ENCODE peak calls at places on chromosomes 1 and 21, in seven cellular contexts. One of them, this sample, is unnamed.

GRCh38 chr1:234941711-234942320 is 186.8 kb downstream of the TOMM20 start:
- DNase-seq in neural progenitor cell: no peak
- DNase-seq in mesendoderm: no peak
- DNase-seq in HAP-1: no peak
- DNase-seq in PC-3: no peak
- DNase-seq in sigmoid colon: no peak
- DNase-seq in WERI-Rb-1: no peak
- DNase-seq in this sample: no peak

GRCh38 chr1:95002657-95003432 is 69.9 kb downstream of the ALG14 start:
- DNase-seq in neural progenitor cell: no peak
- DNase-seq in mesendoderm: peak; percentile 71
- DNase-seq in HAP-1: peak; percentile 77
- DNase-seq in PC-3: no peak
- DNase-seq in sigmoid colon: no peak
- DNase-seq in WERI-Rb-1: no peak
- DNase-seq in this sample: no peak

GRCh38 chr1:186220101-186220500 is 155.0 kb downstream of the TPR start:
- DNase-seq in neural progenitor cell: no peak
- DNase-seq in mesendoderm: no peak
- DNase-seq in HAP-1: no peak
- DNase-seq in PC-3: no peak
- DNase-seq in sigmoid colon: no peak
- DNase-seq in WERI-Rb-1: no peak
- DNase-seq in this sample: no peak

GRCh38 chr1:9717193-9718005 is 65.9 kb downstream of the PIK3CD start:
- DNase-seq in neural progenitor cell: no peak
- DNase-seq in mesendoderm: peak; percentile 86
- DNase-seq in HAP-1: no peak
- DNase-seq in PC-3: no peak
- DNase-seq in sigmoid colon: peak; percentile 83
- DNase-seq in WERI-Rb-1: no peak
- DNase-seq in this sample: no peak

GRCh38 chr1:57163332-57163731 is 197.5 kb upstream of the C8B start:
- DNase-seq in neural progenitor cell: no peak
- DNase-seq in mesendoderm: no peak
- DNase-seq in HAP-1: no peak
- DNase-seq in PC-3: no peak
- DNase-seq in sigmoid colon: no peak
- DNase-seq in WERI-Rb-1: no peak
- DNase-seq in this sample: no peak

GRCh38 chr1:36572906-36573305 is 90.2 kb upstream of the CSF3R start:
- DNase-seq in neural progenitor cell: no peak
- DNase-seq in mesendoderm: no peak
- DNase-seq in HAP-1: no peak
- DNase-seq in PC-3: no peak
- DNase-seq in sigmoid colon: no peak
- DNase-seq in WERI-Rb-1: peak; percentile 86
- DNase-seq in this sample: no peak

GRCh38 chr1:113657556-113658063 is 101.7 kb downstream of the PHTF1 start:
- DNase-seq in neural progenitor cell: no peak
- DNase-seq in mesendoderm: no peak
- DNase-seq in HAP-1: no peak
- DNase-seq in PC-3: no peak
- DNase-seq in sigmoid colon: no peak
- DNase-seq in WERI-Rb-1: no peak
- DNase-seq in this sample: no peak

GRCh38 chr1:9877962-9878361 is 32.1 kb downstream of the CTNNBIP1 start:
- DNase-seq in neural progenitor cell: no peak
- DNase-seq in mesendoderm: no peak
- DNase-seq in HAP-1: no peak
- DNase-seq in PC-3: peak; percentile 95
- DNase-seq in sigmoid colon: no peak
- DNase-seq in WERI-Rb-1: no peak
- DNase-seq in this sample: no peak

GRCh38 chr1:67850611-67851075 is 17.4 kb upstream of the GNG12 start:
- DNase-seq in neural progenitor cell: no peak
- DNase-seq in mesendoderm: no peak
- DNase-seq in HAP-1: no peak
- DNase-seq in PC-3: peak; percentile 98
- DNase-seq in sigmoid colon: peak; percentile 87
- DNase-seq in WERI-Rb-1: no peak
- DNase-seq in this sample: no peak

GRCh38 chr1:5660141-5660935 is 331.9 kb downstream of the NPHP4 start:
- DNase-seq in neural progenitor cell: no peak
- DNase-seq in mesendoderm: no peak
- DNase-seq in HAP-1: no peak
- DNase-seq in PC-3: no peak
- DNase-seq in sigmoid colon: peak; percentile 37
- DNase-seq in WERI-Rb-1: no peak
- DNase-seq in this sample: no peak

GRCh38 chr1:77283701-77284425 is 2.0 kb downstream of the AK5 start:
- DNase-seq in neural progenitor cell: no peak
- DNase-seq in mesendoderm: no peak
- DNase-seq in HAP-1: no peak
- DNase-seq in PC-3: no peak
- DNase-seq in sigmoid colon: no peak
- DNase-seq in WERI-Rb-1: no peak
- DNase-seq in this sample: no peak

GRCh38 chr1:4219826-4220225 is 319.8 kb upstream of the C1orf174 start:
- DNase-seq in neural progenitor cell: no peak
- DNase-seq in mesendoderm: no peak
- DNase-seq in HAP-1: no peak
- DNase-seq in PC-3: no peak
- DNase-seq in sigmoid colon: no peak
- DNase-seq in WERI-Rb-1: no peak
- DNase-seq in this sample: no peak

GRCh38 chr1:113809651-113810602 is 2.3 kb downstream of the RSBN1 start:
- DNase-seq in neural progenitor cell: no peak
- DNase-seq in mesendoderm: no peak
- DNase-seq in HAP-1: peak; percentile 36
- DNase-seq in PC-3: peak; percentile 60
- DNase-seq in sigmoid colon: no peak
- DNase-seq in WERI-Rb-1: no peak
- DNase-seq in this sample: no peak

GRCh38 chr1:212070720-212071302 is 35.3 kb downstream of the DTL start:
- DNase-seq in neural progenitor cell: peak; percentile 43
- DNase-seq in mesendoderm: peak; percentile 40
- DNase-seq in HAP-1: no peak
- DNase-seq in PC-3: peak; percentile 76
- DNase-seq in sigmoid colon: no peak
- DNase-seq in WERI-Rb-1: no peak
- DNase-seq in this sample: no peak

GRCh38 chr1:38046333-38046883 is at the start of gene POU3F1:
- DNase-seq in neural progenitor cell: peak; percentile 97
- DNase-seq in mesendoderm: no peak
- DNase-seq in HAP-1: no peak
- DNase-seq in PC-3: no peak
- DNase-seq in sigmoid colon: no peak
- DNase-seq in WERI-Rb-1: no peak
- DNase-seq in this sample: no peak

GRCh38 chr1:38047603-38048146 is 1.1 kb upstream of the POU3F1 start:
- DNase-seq in neural progenitor cell: peak; percentile 85
- DNase-seq in mesendoderm: peak; percentile 76
- DNase-seq in HAP-1: no peak
- DNase-seq in PC-3: peak; percentile 26
- DNase-seq in sigmoid colon: no peak
- DNase-seq in WERI-Rb-1: no peak
- DNase-seq in this sample: no peak

GRCh38 chr1:38045431-38046332 is 911 bp downstream of the POU3F1 start:
- DNase-seq in neural progenitor cell: peak; percentile 71
- DNase-seq in mesendoderm: peak; percentile 70
- DNase-seq in HAP-1: no peak
- DNase-seq in PC-3: no peak
- DNase-seq in sigmoid colon: no peak
- DNase-seq in WERI-Rb-1: peak; percentile 49
- DNase-seq in this sample: no peak

GRCh38 chr1:38044224-38045215 is 2.1 kb downstream of the POU3F1 start:
- DNase-seq in neural progenitor cell: no peak
- DNase-seq in mesendoderm: no peak
- DNase-seq in HAP-1: no peak
- DNase-seq in PC-3: no peak
- DNase-seq in sigmoid colon: no peak
- DNase-seq in WERI-Rb-1: no peak
- DNase-seq in this sample: no peak

DNA sequence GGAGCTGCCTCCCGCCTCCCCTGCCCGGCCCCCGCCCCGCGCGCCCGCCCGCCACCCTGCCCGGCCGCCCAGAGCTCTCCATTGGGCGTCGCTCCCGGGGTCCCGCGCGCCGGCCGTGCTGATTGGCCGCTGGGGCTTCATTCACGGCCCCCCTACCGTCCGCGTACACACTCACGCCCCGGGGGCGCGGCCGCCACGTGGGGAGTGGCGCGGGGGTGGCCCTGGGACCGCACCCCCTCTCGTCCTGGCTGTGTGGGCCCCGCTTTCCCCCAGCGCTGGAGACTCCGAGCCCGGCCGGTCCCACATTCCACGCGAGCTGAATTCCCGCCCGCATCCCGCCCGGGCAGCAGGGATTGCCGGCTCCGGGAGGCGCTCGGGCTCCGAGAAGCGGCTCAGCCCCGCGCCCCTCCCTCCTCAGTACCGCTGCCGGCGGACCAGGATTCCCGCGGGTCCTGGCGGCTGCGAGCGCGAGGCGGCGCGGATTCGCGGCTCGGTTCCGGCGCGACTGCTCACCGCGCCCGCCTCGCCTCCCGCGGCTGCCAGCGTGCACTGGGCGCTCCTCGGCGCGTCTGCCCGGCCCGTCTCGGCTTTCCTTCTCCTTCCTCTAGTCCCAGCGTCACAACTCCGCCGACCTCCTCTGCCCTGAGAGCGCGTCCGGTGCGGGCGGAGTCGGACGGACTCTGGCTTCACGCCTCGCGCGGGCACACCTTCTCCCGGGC is 450 bp upstream of the POU3F1 start:
- DNase-seq in neural progenitor cell: peak; percentile 91
- DNase-seq in mesendoderm: peak; percentile 80
- DNase-seq in HAP-1: peak; percentile 76
- DNase-seq in PC-3: peak; percentile 58
- DNase-seq in sigmoid colon: peak; percentile 91
- DNase-seq in WERI-Rb-1: peak; percentile 79
- DNase-seq in this sample: peak; percentile 91
- H3K27me3 ChIP-seq in neural progenitor cell: no peaks in the 10 kb centered on the region
- H3K27me3 ChIP-seq in mesendoderm: peaks cover 25% of the 10 kb centered on the region
- H3K27me3 ChIP-seq in HAP-1: peaks cover 3% of the 10 kb centered on the region
- H3K27me3 ChIP-seq in PC-3: peaks cover 33% of the 10 kb centered on the region
- H3K27me3 ChIP-seq in sigmoid colon: peaks cover 48% of the 10 kb centered on the region
- H3K27me3 ChIP-seq in WERI-Rb-1: peaks cover 34% of the 10 kb centered on the region
- H3K27me3 ChIP-seq in this sample: no peaks in the 10 kb centered on the region

DNA sequence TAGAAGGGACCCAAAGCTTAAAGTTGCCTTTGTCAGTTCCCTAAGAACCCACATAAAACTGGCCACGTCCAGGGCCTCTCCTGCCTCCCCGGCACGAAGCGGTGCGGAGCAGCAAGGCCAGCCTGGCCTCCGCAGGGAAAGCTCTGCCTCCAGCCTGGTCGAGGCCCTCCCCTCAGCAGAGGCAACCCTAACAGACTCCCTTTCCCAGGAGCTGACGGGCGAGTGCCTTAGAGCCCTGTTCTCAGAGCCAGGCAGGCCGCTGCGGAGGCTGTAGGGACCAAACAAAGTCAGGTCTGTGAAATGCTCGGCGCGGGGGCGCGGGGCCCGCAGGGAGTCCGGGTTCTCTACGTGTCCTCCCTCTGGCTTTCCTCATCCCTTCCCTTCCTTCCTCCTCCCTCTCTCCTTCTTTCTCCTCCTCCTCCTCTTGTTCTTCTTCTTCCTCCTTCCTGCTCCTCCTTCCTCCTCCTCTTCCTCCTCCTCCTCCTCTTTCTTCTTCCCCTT is 40.7 kb downstream of the RIPK4 start:
- DNase-seq in neural progenitor cell: peak; percentile 44
- DNase-seq in mesendoderm: peak; percentile 63
- DNase-seq in HAP-1: no peak
- DNase-seq in PC-3: no peak
- DNase-seq in sigmoid colon: no peak
- DNase-seq in WERI-Rb-1: no peak
- DNase-seq in this sample: peak; percentile 14
- H3K27me3 ChIP-seq in neural progenitor cell: peaks cover 27% of the 10 kb centered on the region
- H3K27me3 ChIP-seq in mesendoderm: no peaks in the 10 kb centered on the region
- H3K27me3 ChIP-seq in HAP-1: no peaks in the 10 kb centered on the region
- H3K27me3 ChIP-seq in PC-3: no peaks in the 10 kb centered on the region
- H3K27me3 ChIP-seq in sigmoid colon: peaks cover 18% of the 10 kb centered on the region
- H3K27me3 ChIP-seq in WERI-Rb-1: no peaks in the 10 kb centered on the region
- H3K27me3 ChIP-seq in this sample: peaks cover 16% of the 10 kb centered on the region

DNA sequence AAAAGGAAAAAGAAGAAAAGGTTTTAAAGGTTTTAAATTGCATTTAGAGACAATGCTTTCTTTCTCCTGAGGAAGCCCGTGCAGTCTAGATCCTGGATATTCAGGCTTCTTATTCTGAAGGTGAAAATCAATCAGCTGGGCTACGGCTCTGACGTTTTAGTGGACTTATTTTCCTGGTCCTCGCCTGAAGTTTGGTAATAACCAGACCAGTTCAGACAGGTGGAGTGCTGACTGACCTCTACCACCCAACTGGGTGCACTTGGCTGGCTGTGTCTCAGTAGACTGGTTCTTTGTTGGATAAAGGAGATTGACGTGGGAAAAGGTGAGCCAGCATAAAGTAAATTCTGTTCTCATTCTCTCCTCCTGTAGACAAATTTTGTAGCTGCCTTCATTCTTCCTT is 7.2 kb upstream of the ATP1A1 start:
- DNase-seq in neural progenitor cell: no peak
- DNase-seq in mesendoderm: no peak
- DNase-seq in HAP-1: no peak
- DNase-seq in PC-3: no peak
- DNase-seq in sigmoid colon: no peak
- DNase-seq in WERI-Rb-1: no peak
- DNase-seq in this sample: no peak
- H3K27me3 ChIP-seq in neural progenitor cell: peaks cover 3% of the 10 kb centered on the region
- H3K27me3 ChIP-seq in mesendoderm: no peaks in the 10 kb centered on the region
- H3K27me3 ChIP-seq in HAP-1: no peaks in the 10 kb centered on the region
- H3K27me3 ChIP-seq in PC-3: no peaks in the 10 kb centered on the region
- H3K27me3 ChIP-seq in sigmoid colon: no peaks in the 10 kb centered on the region
- H3K27me3 ChIP-seq in WERI-Rb-1: no peaks in the 10 kb centered on the region
- H3K27me3 ChIP-seq in this sample: no peaks in the 10 kb centered on the region

GRCh38 chr21:29290245-29290644 is 8.5 kb upstream of the BACH1 start:
- DNase-seq in neural progenitor cell: no peak
- DNase-seq in mesendoderm: no peak
- DNase-seq in HAP-1: no peak
- DNase-seq in PC-3: no peak
- DNase-seq in sigmoid colon: no peak
- DNase-seq in WERI-Rb-1: no peak
- DNase-seq in this sample: no peak

GRCh38 chr21:29288239-29288638 is 10.5 kb upstream of the BACH1 start:
- DNase-seq in neural progenitor cell: no peak
- DNase-seq in mesendoderm: no peak
- DNase-seq in HAP-1: no peak
- DNase-seq in PC-3: no peak
- DNase-seq in sigmoid colon: no peak
- DNase-seq in WERI-Rb-1: no peak
- DNase-seq in this sample: no peak

GRCh38 chr21:29289317-29289716 is 9.4 kb upstream of the BACH1 start:
- DNase-seq in neural progenitor cell: no peak
- DNase-seq in mesendoderm: no peak
- DNase-seq in HAP-1: no peak
- DNase-seq in PC-3: no peak
- DNase-seq in sigmoid colon: no peak
- DNase-seq in WERI-Rb-1: no peak
- DNase-seq in this sample: no peak

DNA sequence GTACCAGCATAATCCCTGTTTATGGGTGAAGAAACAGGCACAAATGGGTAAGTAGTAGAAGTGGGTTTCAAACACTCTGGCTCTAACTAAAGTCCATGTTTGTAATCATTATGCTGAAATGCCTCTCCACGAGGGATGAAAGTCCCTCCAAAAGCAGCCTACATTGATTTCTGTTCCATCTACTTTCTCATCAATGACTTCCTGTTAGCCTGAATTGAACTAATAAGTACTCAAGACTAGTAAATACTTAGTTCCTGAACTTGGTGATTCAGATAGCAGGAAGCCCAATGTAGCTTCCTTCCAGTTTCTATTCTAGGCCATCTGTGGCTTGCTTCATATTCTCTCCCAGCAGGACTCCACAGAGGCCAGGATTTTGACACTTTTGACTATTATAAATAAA is 11.3 kb upstream of the BACH1 start:
- DNase-seq in neural progenitor cell: no peak
- DNase-seq in mesendoderm: no peak
- DNase-seq in HAP-1: no peak
- DNase-seq in PC-3: no peak
- DNase-seq in sigmoid colon: no peak
- DNase-seq in WERI-Rb-1: no peak
- DNase-seq in this sample: no peak
- H3K27me3 ChIP-seq in neural progenitor cell: no peaks in the 10 kb centered on the region
- H3K27me3 ChIP-seq in mesendoderm: no peaks in the 10 kb centered on the region
- H3K27me3 ChIP-seq in HAP-1: no peaks in the 10 kb centered on the region
- H3K27me3 ChIP-seq in PC-3: no peaks in the 10 kb centered on the region
- H3K27me3 ChIP-seq in sigmoid colon: no peaks in the 10 kb centered on the region
- H3K27me3 ChIP-seq in WERI-Rb-1: no peaks in the 10 kb centered on the region
- H3K27me3 ChIP-seq in this sample: no peaks in the 10 kb centered on the region